ENCODE peak calls at places on chromosome 20, in seven cellular contexts. V, J, C, F, H, N and K are unnamed samples.

GRCh38 chr20:62516345-62516744 is 40.5 kb upstream of the GATA5 start:
- DNase-seq in V (no peak), J (no peak), C (no peak), F (no peak), H (no peak), N (no peak), K (no peak)

GRCh38 chr20:18091624-18092023 is 33.9 kb upstream of the OVOL2 start:
- DNase-seq in V (no peak), J (no peak), C (no peak), F (no peak), H (no peak), N (no peak), K (no peak)

GRCh38 chr20:18057106-18057993 is at the start of gene OVOL2:
- DNase-seq in V (no peak), J (peak; percentile 2), C (peak; percentile 66), F (no peak), H (peak; percentile 79), N (no peak), K (no peak)

GRCh38 chr20:63044605-63045004 is 37.8 kb upstream of the BHLHE23 start:
- DNase-seq in V (no peak), J (no peak), C (no peak), F (no peak), H (no peak), N (no peak), K (no peak)

GRCh38 chr20:21067255-21067654 is 38.9 kb downstream of the LINC00237 start:
- DNase-seq in V (no peak), J (no peak), C (no peak), F (no peak), H (no peak), N (no peak), K (no peak)

GRCh38 chr20:62636446-62636845 is 5.9 kb upstream of the SLCO4A1 start:
- DNase-seq in V (no peak), J (no peak), C (no peak), F (no peak), H (no peak), N (no peak), K (no peak)

GRCh38 chr20:4161447-4162251 is 146.3 kb upstream of the RNF24 start:
- DNase-seq in V (peak; percentile 28), J (no peak), C (no peak), F (peak; percentile 21), H (peak; percentile 44), N (no peak), K (no peak)

GRCh38 chr20:52896348-52896747 is 75.8 kb upstream of the TSHZ2 start:
- DNase-seq in V (no peak), J (no peak), C (no peak), F (no peak), H (no peak), N (no peak), K (no peak)

GRCh38 chr20:58129736-58130135 is 98.7 kb downstream of the ANKRD60 start:
- DNase-seq in V (no peak), J (no peak), C (no peak), F (no peak), H (no peak), N (no peak), K (no peak)

GRCh38 chr20:24912397-24913075 is 36.5 kb upstream of the CST7 start:
- DNase-seq in V (no peak), J (no peak), C (peak; percentile 7), F (no peak), H (no peak), N (no peak), K (no peak)

GRCh38 chr20:41185013-41185757 is 47.8 kb downstream of the PLCG1 start:
- DNase-seq in V (no peak), J (no peak), C (peak; percentile 1), F (no peak), H (no peak), N (peak; percentile 71), K (no peak)

GRCh38 chr20:14612389-14612788 is 275.0 kb upstream of the FLRT3 start:
- DNase-seq in V (no peak), J (peak; percentile 70), C (no peak), F (peak; percentile 13), H (no peak), N (no peak), K (no peak)

GRCh38 chr20:56247954-56248782 is at the start of gene MC3R:
- DNase-seq in V (peak; percentile 29), J (peak; percentile 52), C (no peak), F (no peak), H (peak; percentile 36), N (peak; percentile 41), K (peak; percentile 66)

GRCh38 chr20:420721-421574 is 12.8 kb downstream of the RBCK1 start:
- DNase-seq in V (no peak), J (no peak), C (no peak), F (no peak), H (peak; percentile 70), N (no peak), K (no peak)

GRCh38 chr20:41321003-41321402 is 3.5 kb upstream of the ZHX3 start:
- DNase-seq in V (no peak), J (no peak), C (no peak), F (no peak), H (no peak), N (no peak), K (no peak)

GRCh38 chr20:3663858-3664257 is 659 bp upstream of the GFRA4 start:
- DNase-seq in V (no peak), J (no peak), C (no peak), F (no peak), H (no peak), N (no peak), K (no peak)

GRCh38 chr20:49775229-49775693 is 37.4 kb upstream of the SLC9A8 start:
- DNase-seq in V (peak; percentile 98), J (peak; percentile 98), C (no peak), F (peak; percentile 94), H (no peak), N (no peak), K (no peak)